ENCODE peak calls at places on chromosomes 13 and 19, in four cellular contexts. S is stimulated activated CD4-positive, alpha-beta T cell treated with anti-CD3 and anti-CD28 coated beads, Interleukin-15, amount 100 ng/mL, for 48 hours; T is gastrocnemius medialis; B is fibroblast of pulmonary artery. K is an unnamed sample.

GRCh38 chr13:40316301-40316700 is 350.1 kb downstream of the FOXO1 start:
- DNase-seq in S (peak; percentile 33), T (no peak), B (no peak), K (no peak)

GRCh38 chr19:44777715-44778347 is at the start of gene CBLC:
- DNase-seq in S (no peak), T (no peak), B (no peak), K (no peak)

GRCh38 chr13:19810996-19811881 is 28.5 kb upstream of the PSPC1 start:
- DNase-seq in S (no peak), T (no peak), B (peak; percentile 13), K (no peak)

GRCh38 chr19:50843701-50844221 is 10.4 kb upstream of the KLK15 start:
- DNase-seq in S (no peak), T (no peak), B (no peak), K (no peak)

GRCh38 chr19:2424686-2425621 is 2.4 kb downstream of the TIMM13 start:
- DNase-seq in S (no peak), T (peak; percentile 59), B (peak; percentile 75), K (no peak)

GRCh38 chr19:39110263-39110967 is 15.2 kb upstream of the PAK4 start:
- DNase-seq in S (peak; percentile 44), T (peak; percentile 46), B (peak; percentile 39), K (no peak)

GRCh38 chr19:13692096-13692495 is 72.2 kb upstream of the MRI1 start:
- DNase-seq in S (no peak), T (no peak), B (peak; percentile 16), K (no peak)

GRCh38 chr19:58228584-58229254 is at the start of gene ZNF544:
- DNase-seq in S (peak; percentile 48), T (peak; percentile 23), B (peak; percentile 74), K (peak; percentile 35)

GRCh38 chr13:32001392-32001768 is 30.2 kb upstream of the FRY start:
- DNase-seq in S (no peak), T (no peak), B (peak; percentile 70), K (no peak)

GRCh38 chr19:9309974-9310446 is 372 bp upstream of the ZNF699 start:
- DNase-seq in S (no peak), T (no peak), B (peak; percentile 93), K (peak; percentile 95)

GRCh38 chr19:18046066-18046718 is 38.2 kb downstream of the ARRDC2 start:
- DNase-seq in S (no peak), T (peak; percentile 58), B (peak; percentile 58), K (no peak)

GRCh38 chr19:411723-412355 is 2.9 kb upstream of the C2CD4C start:
- DNase-seq in S (no peak), T (no peak), B (no peak), K (no peak)

GRCh38 chr19:13212759-13213330 is 62.6 kb downstream of the IER2 start:
- DNase-seq in S (peak; percentile 64), T (no peak), B (peak; percentile 66), K (peak; percentile 70)

GRCh38 chr19:40502647-40503046 is 35.8 kb downstream of the SPTBN4 start:
- DNase-seq in S (no peak), T (no peak), B (no peak), K (no peak)

GRCh38 chr19:823565-824121 is 1.9 kb upstream of the PLPPR3 start:
- DNase-seq in S (no peak), T (no peak), B (no peak), K (no peak)

GRCh38 chr13:70523622-70524021 is 415.4 kb upstream of the KLHL1 start:
- DNase-seq in S (no peak), T (no peak), B (no peak), K (no peak)